ENCODE peak calls at places on chromosomes 6 and 20, in four cellular contexts. S, A, U and L are unnamed samples.

GRCh38 chr6:167469101-167469500 is 144.2 kb downstream of the TTLL2 start:
- DNase-seq in U (no peak), A (no peak), S (no peak), L (no peak)

GRCh38 chr6:30646450-30647038 is 389 bp upstream of the C6orf136 start:
- DNase-seq in U (peak; percentile 93), A (peak; percentile 97), S (peak; percentile 93), L (no peak)

GRCh38 chr6:5854900-5855299 is 151.8 kb downstream of the NRN1 start:
- DNase-seq in A (no peak), U (no peak), S (peak; percentile 17), L (no peak)

GRCh38 chr20:62210496-62210855 is 9.6 kb downstream of the HRH3 start:
- DNase-seq in U (no peak), A (no peak), S (no peak), L (no peak)

GRCh38 chr6:159169193-159169555 is at the start of gene FNDC1:
- DNase-seq in U (peak; percentile 80), S (peak; percentile 75), A (peak; percentile 67), L (peak; percentile 87)

GRCh38 chr6:6751197-6751596 is 162.7 kb downstream of the LY86 start:
- DNase-seq in A (no peak), S (no peak), U (no peak), L (no peak)

GRCh38 chr20:1417273-1417672 is 24.4 kb upstream of the FKBP1A start:
- DNase-seq in A (no peak), S (no peak), U (no peak), L (no peak)

GRCh38 chr6:111543913-111544435 is 61.0 kb upstream of the REV3L start:
- DNase-seq in U (no peak), S (no peak), A (no peak), L (no peak)

GRCh38 chr20:1160496-1160895 is 24.3 kb downstream of the TMEM74B start:
- DNase-seq in S (no peak), A (no peak), U (no peak), L (no peak)

GRCh38 chr6:85451586-85452306 is 1.9 kb downstream of the NT5E start:
- DNase-seq in S (no peak), A (no peak), U (no peak), L (no peak)

GRCh38 chr6:105911106-105911629 is 175.0 kb upstream of the PRDM1 start:
- DNase-seq in S (no peak), U (no peak), A (no peak), L (no peak)

GRCh38 chr6:18293192-18293904 is 29.0 kb upstream of the DEK start:
- DNase-seq in U (no peak), S (no peak), A (no peak), L (no peak)

GRCh38 chr20:5080384-5080877 is 39.3 kb downstream of the PCNA start:
- DNase-seq in A (peak; percentile 27), S (no peak), U (no peak), L (no peak)

GRCh38 chr6:85456782-85457181 is 6.9 kb downstream of the NT5E start:
- DNase-seq in U (no peak), A (no peak), S (no peak), L (no peak)

GRCh38 chr6:104952911-104953409 is 3.9 kb upstream of the LIN28B start:
- DNase-seq in A (no peak), U (no peak), S (peak; percentile 95), L (no peak)

GRCh38 chr6:3280866-3281465 is 22.2 kb downstream of the PSMG4 start:
- DNase-seq in A (no peak), U (peak; percentile 49), S (no peak), L (no peak)

GRCh38 chr20:62382306-62383198 is 4.4 kb upstream of the RPS21 start:
- DNase-seq in S (peak; percentile 94), A (peak; percentile 87), U (peak; percentile 87), L (peak; percentile 88)

GRCh38 chr6:70735513-70735912 is 67.8 kb downstream of the SMAP1 start:
- DNase-seq in S (no peak), U (no peak), A (no peak), L (no peak)

GRCh38 chr6:151388997-151389639 is 2.2 kb downstream of the ZBTB2 start:
- DNase-seq in U (no peak), S (no peak), A (peak; percentile 44), L (no peak)

GRCh38 chr6:89260310-89260709 is 43.2 kb upstream of the GABRR1 start:
- DNase-seq in A (no peak), S (no peak), U (no peak), L (peak; percentile 42)

GRCh38 chr6:90296346-90297123 is at the start of gene BACH2:
- DNase-seq in S (peak; percentile 97), A (peak; percentile 99), U (peak; percentile 94), L (peak; percentile 87)

GRCh38 chr20:6583134-6583738 is 184.2 kb upstream of the BMP2 start:
- DNase-seq in U (no peak), S (peak; percentile 78), A (no peak), L (peak; percentile 42)

GRCh38 chr6:137259349-137259748 is 40.2 kb upstream of the IFNGR1 start:
- DNase-seq in A (no peak), U (no peak), S (no peak), L (no peak)

GRCh38 chr6:163390770-163391169 is 23.7 kb upstream of the QKI start:
- DNase-seq in U (no peak), A (no peak), S (no peak), L (no peak)

GRCh38 chr6:15819226-15819625 is 156.4 kb upstream of the DTNBP1 start:
- DNase-seq in A (no peak), U (no peak), S (no peak), L (no peak)

GRCh38 chr6:126937426-126937825 is 181.0 kb upstream of the RSPO3 start:
- DNase-seq in A (no peak), U (no peak), S (no peak), L (no peak)

GRCh38 chr6:18371576-18371975 is 15.6 kb upstream of the RNF144B start:
- DNase-seq in A (no peak), S (no peak), U (no peak), L (no peak)

GRCh38 chr20:62117658-62118057 is 4.6 kb upstream of the LSM14B start:
- DNase-seq in U (no peak), A (peak; percentile 87), S (no peak), L (no peak)

GRCh38 chr6:6386010-6386409 is 65.5 kb upstream of the F13A1 start:
- DNase-seq in S (peak; percentile 12), U (no peak), A (no peak), L (no peak)

GRCh38 chr6:70310063-70310694 is 7.3 kb upstream of the COL9A1 start:
- DNase-seq in A (no peak), S (peak; percentile 59), U (no peak), L (peak; percentile 17)

GRCh38 chr20:9609892-9610502 is 95.6 kb downstream of the LAMP5 start:
- DNase-seq in A (peak; percentile 72), S (peak; percentile 92), U (no peak), L (peak; percentile 36)

GRCh38 chr6:138264372-138264880 is 46.1 kb upstream of the PBOV1 start:
- DNase-seq in U (no peak), S (no peak), A (no peak), L (no peak)

GRCh38 chr6:138266095-138266494 is 47.8 kb upstream of the PBOV1 start:
- DNase-seq in S (no peak), U (no peak), A (no peak), L (no peak)

GRCh38 chr6:138267971-138268895 is 49.9 kb upstream of the PBOV1 start:
- DNase-seq in A (no peak), U (no peak), S (no peak), L (no peak)

GRCh38 chr6:138258991-138259390 is 40.7 kb upstream of the PBOV1 start:
- DNase-seq in U (no peak), S (no peak), A (no peak), L (no peak)

DNA sequence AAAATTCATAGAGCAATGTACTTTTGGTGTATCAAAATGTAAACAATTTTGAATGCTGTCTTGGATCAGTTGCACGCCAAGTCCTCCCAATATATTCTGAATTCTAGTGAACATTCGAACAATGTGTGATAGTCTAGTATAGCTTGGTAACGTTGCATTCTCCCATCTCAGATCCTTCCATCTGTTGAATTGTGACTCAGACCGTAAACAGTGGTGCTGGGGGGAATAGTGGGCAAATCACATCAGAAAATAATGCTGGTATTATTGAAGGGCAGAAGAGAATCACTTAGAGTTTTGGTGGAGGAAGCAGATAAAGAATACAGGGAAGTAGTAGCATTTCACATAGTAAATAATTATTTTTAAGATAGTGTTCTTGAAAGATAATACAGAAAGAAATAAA is 45.7 kb upstream of the PBOV1 start:
- DNase-seq in S (no peak), U (no peak), A (no peak), L (no peak)
- TF ChIP-seq CTCF in S (no peak), U (no peak), A (no peak), L (no peak)

GRCh38 chr6:155472886-155473285 is 17.2 kb upstream of the NOX3 start:
- DNase-seq in U (no peak), S (no peak), A (no peak), L (no peak)
- TF ChIP-seq CTCF in U (no peak), S (no peak), A (no peak), L (no peak)

DNA sequence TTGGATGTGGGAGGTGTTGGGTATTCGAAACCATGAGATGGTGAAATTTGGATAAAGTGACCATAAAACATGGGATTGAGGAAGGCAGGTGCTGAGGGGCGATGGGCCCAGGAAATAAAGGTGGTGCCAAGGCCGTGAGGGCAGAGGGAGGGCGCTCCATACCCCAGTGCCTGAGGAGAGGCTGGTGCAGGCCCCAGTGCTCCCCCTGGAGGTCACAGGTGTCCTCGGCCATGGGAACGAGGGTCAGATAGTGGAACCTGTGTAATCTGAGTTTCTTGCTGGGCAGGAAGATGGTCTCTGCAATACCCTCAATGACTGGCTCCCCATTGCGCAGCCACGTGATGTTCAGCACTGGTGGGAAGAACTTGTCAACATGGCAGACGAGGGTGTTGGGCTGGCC is 16.2 kb downstream of the HLA-DPB1 start:
- DNase-seq in U (peak; percentile 74), A (peak; percentile 84), S (peak; percentile 89), L (peak; percentile 73)
- TF ChIP-seq CTCF in U (peak; percentile 46), A (peak; percentile 86), S (peak; percentile 99), L (peak; percentile 52)

GRCh38 chr20:32453467-32454163 is 95.5 kb downstream of the ASXL1 start:
- DNase-seq in A (no peak), S (no peak), U (peak; percentile 48), L (no peak)

GRCh38 chr20:32450484-32451061 is 92.4 kb downstream of the ASXL1 start:
- DNase-seq in A (no peak), S (no peak), U (no peak), L (no peak)

GRCh38 chr20:32451340-32451681 is 93.2 kb downstream of the ASXL1 start:
- DNase-seq in A (no peak), U (peak; percentile 38), S (no peak), L (no peak)

GRCh38 chr20:32452776-32453466 is 94.8 kb downstream of the ASXL1 start:
- DNase-seq in S (no peak), A (no peak), U (peak; percentile 53), L (no peak)

DNA sequence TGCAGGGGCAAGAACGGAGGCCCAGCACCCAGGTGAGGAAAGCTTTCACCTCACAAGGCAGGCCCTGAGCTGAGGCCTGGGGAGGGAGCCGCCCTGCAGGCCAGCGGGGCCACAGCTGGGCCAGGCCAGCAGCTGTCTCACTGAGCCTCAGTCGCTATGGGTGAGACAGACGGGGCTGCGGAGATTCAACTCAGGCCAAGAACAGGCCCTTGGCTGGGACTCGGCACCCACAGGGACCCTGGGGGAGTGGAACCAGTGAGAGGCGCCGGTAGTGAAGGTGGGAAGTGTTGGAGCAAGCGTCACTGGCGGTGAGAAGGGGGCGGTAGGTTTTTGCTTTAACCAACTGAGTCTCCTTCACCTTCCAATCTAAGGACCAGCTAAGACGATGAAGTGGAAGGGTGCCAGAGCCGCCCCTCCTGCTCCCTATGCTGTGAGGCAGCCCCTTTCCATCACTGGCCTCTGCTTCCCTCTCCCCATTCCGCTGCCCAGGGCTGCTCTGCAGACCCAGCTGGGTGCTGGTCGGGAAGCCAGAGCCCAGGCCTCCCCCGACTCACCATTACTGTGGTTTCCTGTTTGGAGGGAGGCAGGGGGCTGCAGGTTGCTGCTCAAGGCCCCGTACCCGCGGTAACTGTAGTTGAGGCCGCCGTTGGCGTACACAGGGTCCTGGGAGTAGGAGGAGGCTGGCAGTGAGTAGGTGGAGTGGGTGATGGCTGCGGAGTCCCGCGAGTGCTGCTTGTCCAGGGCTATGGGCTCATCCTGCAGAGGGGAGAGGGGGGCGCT is 93.7 kb downstream of the ASXL1 start:
- DNase-seq in A (no peak), U (peak; percentile 56), S (no peak), L (no peak)
- TF ChIP-seq CTCF in A (no peak), U (no peak), S (peak; percentile 20), L (no peak)